ENCODE peak calls at places on chromosomes 7 and 10, in four cellular contexts. P is AG04450; L is CD8-positive, alpha-beta T cell; A is Peyer's patch. B is an unnamed sample.

GRCh38 chr10:125848857-125849256 is 25.5 kb downstream of the BCCIP start:
- DNase-seq in P (no peak), L (no peak), A (no peak), B (no peak)

GRCh38 chr10:127117125-127117524 is 79.3 kb downstream of the INSYN2A start:
- DNase-seq in P (peak), L (no peak), A (no peak), B (peak)

GRCh38 chr7:48089415-48089975 is 430 bp downstream of the UPP1 start:
- DNase-seq in P (no peak), L (peak), A (no peak), B (no peak)

GRCh38 chr7:47183896-47184629 is 397.8 kb downstream of the TNS3 start:
- DNase-seq in P (no peak), L (no peak), A (no peak), B (no peak)

GRCh38 chr10:70896551-70896950 is 8.2 kb upstream of the PCBD1 start:
- DNase-seq in P (no peak), L (no peak), A (no peak), B (no peak)

GRCh38 chr7:101550641-101551531 is 78.2 kb downstream of the MYL10 start:
- DNase-seq in P (no peak), L (no peak), A (peak), B (no peak)

GRCh38 chr10:16440396-16441105 is 3.7 kb downstream of the PTER start:
- DNase-seq in P (no peak), L (no peak), A (no peak), B (no peak)

GRCh38 chr10:43707755-43708154 is 59.1 kb upstream of the ZNF32 start:
- DNase-seq in P (no peak), L (no peak), A (no peak), B (no peak)

GRCh38 chr7:128833148-128833938 is 3.1 kb downstream of the FLNC start:
- DNase-seq in P (no peak), L (no peak), A (no peak), B (no peak)

GRCh38 chr7:137328389-137329120 is 15.0 kb downstream of the PTN start:
- DNase-seq in P (peak), L (no peak), A (no peak), B (no peak)

GRCh38 chr10:108184129-108184528 is 1019.6 kb upstream of the SORCS1 start:
- DNase-seq in P (no peak), L (no peak), A (no peak), B (no peak)

GRCh38 chr7:71019703-71020102 is 112.2 kb upstream of the GALNT17 start:
- DNase-seq in P (no peak), L (no peak), A (no peak), B (no peak)

GRCh38 chr7:35254496-35255416 is 856 bp upstream of the TBX20 start:
- DNase-seq in P (no peak), L (no peak), A (no peak), B (no peak)

GRCh38 chr10:21975378-21975990 is 28.0 kb downstream of the DNAJC1 start:
- DNase-seq in P (no peak), L (no peak), A (no peak), B (no peak)

GRCh38 chr10:125850766-125851731 is 27.7 kb downstream of the BCCIP start:
- DNase-seq in P (no peak), L (no peak), A (no peak), B (no peak)

GRCh38 chr7:23332881-23333612 is 33.9 kb downstream of the MALSU1 start:
- DNase-seq in P (no peak), L (no peak), A (no peak), B (no peak)

GRCh38 chr7:112207106-112207592 is 654 bp downstream of the ZNF277 start:
- DNase-seq in P (no peak), L (no peak), A (no peak), B (no peak)

GRCh38 chr10:16987129-16987670 is 142.4 kb downstream of the CUBN start:
- DNase-seq in P (peak), L (no peak), A (no peak), B (no peak)

GRCh38 chr7:38932509-38933168 is 23.6 kb upstream of the VPS41 start:
- DNase-seq in P (peak), L (peak), A (peak), B (peak)

GRCh38 chr10:17782921-17783665 is 26.1 kb upstream of the MRC1 start:
- DNase-seq in P (no peak), L (no peak), A (no peak), B (no peak)

GRCh38 chr7:151060416-151061234 is 1.2 kb downstream of the SLC4A2 start:
- DNase-seq in P (no peak), L (no peak), A (no peak), B (no peak)

GRCh38 chr7:75915416-75916156 is 631 bp downstream of the POR start:
- DNase-seq in P (no peak), L (peak), A (peak), B (no peak)

GRCh38 chr10:90579602-90580242 is 278.1 kb downstream of the HTR7 start:
- DNase-seq in P (no peak), L (no peak), A (no peak), B (no peak)

GRCh38 chr7:149817301-149817771 is 20.8 kb upstream of the ZNF862 start:
- DNase-seq in P (no peak), L (no peak), A (no peak), B (no peak)

GRCh38 chr10:24897326-24897926 is 55.0 kb downstream of the PRTFDC1 start:
- DNase-seq in P (no peak), L (no peak), A (no peak), B (no peak)

GRCh38 chr10:113187066-113187777 is 237.2 kb downstream of the TCF7L2 start:
- DNase-seq in P (no peak), L (no peak), A (no peak), B (no peak)

GRCh38 chr7:1175967-1176851 is 16.2 kb upstream of the ZFAND2A start:
- DNase-seq in P (no peak), L (peak), A (peak), B (peak)

GRCh38 chr7:106047146-106047545 is 65.0 kb downstream of the SYPL1 start:
- DNase-seq in P (no peak), L (no peak), A (no peak), B (no peak)

GRCh38 chr7:81604075-81604807 is 165.6 kb downstream of the HGF start:
- DNase-seq in P (peak), L (no peak), A (no peak), B (no peak)

GRCh38 chr10:132489053-132489703 is 48.4 kb upstream of the INPP5A start:
- DNase-seq in P (peak), L (no peak), A (peak), B (no peak)

GRCh38 chr10:78287618-78288017 is 254.0 kb downstream of the RPS24 start:
- DNase-seq in P (no peak), L (no peak), A (no peak), B (no peak)

GRCh38 chr10:59007307-59008025 is 169.0 kb upstream of the PHYHIPL start:
- DNase-seq in P (no peak), L (no peak), A (no peak), B (no peak)

DNA sequence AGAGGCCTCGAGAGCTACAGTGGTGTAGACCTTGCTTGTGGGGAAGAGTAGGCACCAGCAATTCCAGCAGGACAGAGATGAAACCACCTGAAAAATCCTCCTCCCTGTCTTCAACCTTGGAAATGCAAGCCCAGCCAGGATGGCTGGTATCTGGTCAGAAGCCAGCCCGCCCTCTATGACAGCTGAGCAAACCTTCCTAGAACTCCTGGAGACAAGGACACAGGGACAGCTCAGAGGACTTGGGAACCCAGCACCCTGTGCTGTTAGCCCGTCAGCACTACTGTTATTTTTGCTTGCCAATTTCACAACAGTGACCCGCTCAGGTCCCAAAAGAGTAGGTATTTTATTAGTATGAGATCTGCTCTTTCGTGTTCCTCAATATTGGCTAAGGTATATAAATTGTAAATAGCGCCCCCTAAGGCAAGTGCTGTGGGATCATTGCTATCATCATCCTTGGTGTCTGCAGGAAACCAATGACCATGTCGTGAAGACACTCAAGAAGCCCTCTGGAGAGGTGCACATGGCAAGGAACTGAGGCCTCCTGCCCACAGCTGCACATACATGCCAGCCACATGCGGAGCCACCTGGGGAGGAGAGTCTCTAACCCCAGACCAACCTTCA is 156.5 kb upstream of the CHST15 start:
- DNase-seq in P (no peak), L (no peak), A (no peak), B (no peak)
- TF ChIP-seq CTCF in P (no peak), L (no peak), A (no peak), B (no peak)

GRCh38 chr7:77415822-77416620 is at the start of gene GSAP:
- DNase-seq in P (no peak), L (peak), A (peak), B (peak)
- TF ChIP-seq CTCF in P (no peak), L (no peak), A (peak), B (no peak)

DNA sequence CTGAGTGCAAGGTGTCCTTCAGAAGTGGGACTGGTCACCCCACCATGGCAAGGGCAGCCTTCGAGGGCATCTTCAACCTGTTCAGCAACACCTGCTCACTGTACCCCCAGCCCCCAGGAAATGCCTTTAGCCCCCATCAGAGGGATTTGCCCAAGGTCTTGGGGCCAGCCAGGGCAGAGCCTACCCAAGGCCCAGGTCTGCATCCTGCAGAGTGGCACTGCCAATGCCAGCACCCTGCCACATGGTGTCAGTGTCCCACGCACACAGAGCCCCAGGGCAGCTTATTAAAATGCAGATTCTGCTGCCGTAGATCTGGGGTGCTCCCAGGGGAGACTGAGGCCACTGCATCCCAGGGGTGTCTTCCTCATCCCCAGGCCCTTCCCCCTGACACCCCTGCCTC is 106.2 kb upstream of the KCTD7 start:
- DNase-seq in P (no peak), L (no peak), A (no peak), B (no peak)
- TF ChIP-seq CTCF in P (peak), L (no peak), A (no peak), B (no peak)

GRCh38 chr7:11970132-11970531 is 138.1 kb upstream of the THSD7A start:
- DNase-seq in P (no peak), L (no peak), A (no peak), B (no peak)

GRCh38 chr7:11969627-11970026 is 137.6 kb upstream of the THSD7A start:
- DNase-seq in P (no peak), L (no peak), A (no peak), B (no peak)
- TF ChIP-seq CTCF in P (no peak), L (no peak), A (no peak), B (no peak)

DNA sequence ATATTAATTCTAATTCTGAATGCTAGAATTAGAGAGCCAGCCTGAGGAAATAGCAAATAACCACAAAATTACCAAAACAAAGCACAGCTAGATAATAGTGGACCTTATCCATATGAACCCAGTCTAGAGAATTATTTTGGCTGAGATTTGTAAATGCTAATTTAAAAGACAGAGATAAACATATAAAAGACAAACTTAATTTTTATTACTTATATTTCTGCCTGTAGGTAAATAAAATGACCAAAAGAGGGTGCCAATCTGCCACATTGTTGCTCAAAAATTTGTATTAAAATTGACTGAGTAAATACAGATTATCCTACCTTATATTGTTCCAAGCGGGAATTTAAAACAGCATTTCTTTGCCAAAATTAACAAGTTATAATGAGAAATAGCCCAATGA is 20.2 kb downstream of the RTKN2 start:
- DNase-seq in P (no peak), L (no peak), A (no peak), B (no peak)
- TF ChIP-seq CTCF in P (peak), L (peak), A (no peak), B (peak)

GRCh38 chr7:9498303-9498702 is 1064.9 kb downstream of the NXPH1 start:
- DNase-seq in P (no peak), L (no peak), A (no peak), B (no peak)
- TF ChIP-seq CTCF in P (no peak), L (no peak), A (no peak), B (no peak)

DNA sequence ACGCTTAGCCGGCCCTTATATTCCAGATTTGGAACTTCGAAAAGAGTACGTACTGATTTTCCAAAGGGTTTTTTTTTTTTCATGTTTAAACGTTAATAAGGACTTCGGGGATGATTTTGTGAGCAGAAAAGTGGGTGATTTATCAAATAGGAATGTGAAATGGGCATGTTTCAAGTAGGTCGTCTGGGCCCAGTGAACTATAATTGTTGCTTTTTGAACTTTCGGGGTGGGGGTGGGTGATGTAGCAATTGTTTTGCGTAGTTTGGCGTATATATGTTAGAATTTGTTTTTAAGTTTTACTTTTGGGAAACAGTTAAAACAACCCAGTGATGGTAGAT is 299 bp upstream of the PBLD start:
- DNase-seq in P (no peak), L (no peak), A (no peak), B (no peak)
- TF ChIP-seq CTCF in P (no peak), L (no peak), A (no peak), B (no peak)

B was measured in natural killer cell.